ENCODE peak calls at places on chromosomes 5 and 9, in ten cellular contexts. N is HFFc6, I is HCT116, U is dorsolateral prefrontal cortex, J is fibroblast of pulmonary artery, R is cardiac muscle cell, Y is kidney, B is Peyer's patch, C is MM.1S, H is lung. K is an unnamed sample.

GRCh38 chr9:117555964-117556629 is 141.2 kb upstream of the ASTN2 start:
- DNase-seq in J (peak), N (peak), U (peak), R (peak), Y (no peak), C (peak), B (no peak), H (peak), I (no peak), K (peak)

GRCh38 chr5:9529041-9529480 is 16.8 kb downstream of the SEMA5A start:
- DNase-seq in C (peak), I (no peak), N (no peak), J (no peak), R (no peak), U (no peak), H (no peak), B (no peak), Y (no peak), K (no peak)

GRCh38 chr5:109173395-109173794 is 236.4 kb downstream of the PJA2 start:
- DNase-seq in J (no peak), I (no peak), U (no peak), C (no peak), Y (no peak), R (no peak), H (no peak), N (no peak), B (no peak), K (no peak)

GRCh38 chr5:176438959-176439757 is 9.0 kb upstream of the FAF2 start:
- DNase-seq in H (no peak), C (no peak), J (peak), I (no peak), B (no peak), Y (no peak), R (no peak), U (no peak), N (peak), K (no peak)

GRCh38 chr5:116559673-116560164 is 14.9 kb downstream of the SEMA6A start:
- DNase-seq in H (no peak), Y (no peak), C (no peak), J (no peak), U (no peak), R (no peak), N (no peak), B (no peak), I (no peak), K (no peak)

GRCh38 chr5:133990396-133990795 is 14.4 kb downstream of the VDAC1 start:
- DNase-seq in C (no peak), U (no peak), H (no peak), N (no peak), B (no peak), Y (no peak), R (no peak), J (no peak), I (no peak), K (no peak)

GRCh38 chr9:88464851-88465250 is 70.1 kb upstream of the NXNL2 start:
- DNase-seq in C (no peak), R (no peak), J (peak), I (no peak), Y (no peak), U (no peak), N (no peak), B (no peak), H (no peak), K (no peak)

GRCh38 chr9:38035873-38036272 is 33.2 kb downstream of the SHB start:
- DNase-seq in Y (no peak), J (peak), R (no peak), U (no peak), N (peak), I (no peak), H (no peak), C (no peak), B (no peak), K (no peak)

GRCh38 chr9:130058887-130059286 is 5.2 kb downstream of the GPR107 start:
- DNase-seq in C (no peak), U (no peak), Y (no peak), N (no peak), I (no peak), R (no peak), H (no peak), B (no peak), J (no peak), K (no peak)

GRCh38 chr9:130054820-130055219 is 1.1 kb downstream of the GPR107 start:
- DNase-seq in B (no peak), I (no peak), N (no peak), R (no peak), U (no peak), Y (no peak), J (no peak), C (no peak), H (no peak), K (no peak)

GRCh38 chr9:130054428-130054786 is 701 bp downstream of the GPR107 start:
- DNase-seq in N (no peak), B (no peak), C (no peak), J (no peak), Y (no peak), H (no peak), R (no peak), U (no peak), I (no peak), K (no peak)

GRCh38 chr9:130060296-130060695 is 6.6 kb downstream of the GPR107 start:
- DNase-seq in C (no peak), Y (no peak), I (no peak), R (no peak), U (no peak), B (no peak), N (no peak), J (no peak), H (no peak), K (no peak)

DNA sequence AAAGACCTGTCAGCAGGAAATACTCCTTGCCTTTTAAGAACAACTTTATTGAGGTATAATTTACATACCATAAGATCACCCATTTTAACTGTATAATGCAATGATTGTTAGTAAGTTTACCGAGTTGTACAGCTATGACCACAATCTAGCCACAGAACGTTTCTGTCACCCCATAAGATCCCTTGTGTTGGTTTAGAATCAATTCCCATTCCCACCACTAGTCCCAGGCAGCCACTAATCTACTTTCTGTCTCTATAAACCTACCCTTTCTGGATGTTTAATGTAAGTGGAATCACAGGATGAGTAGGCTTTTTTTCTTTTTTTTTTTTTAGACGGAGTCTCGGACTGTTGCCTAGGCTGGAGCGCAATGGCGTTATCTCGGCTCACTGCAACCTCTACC is 4.4 kb downstream of the GPR107 start:
- DNase-seq in J (peak), R (no peak), B (no peak), N (no peak), I (no peak), Y (no peak), H (no peak), U (no peak), C (peak), K (no peak)
- TF ChIP-seq CTCF in J (peak), R (no peak), B (peak), N (peak), I (no peak), Y (no peak), H (no peak), U (no peak), C (peak), K (no peak)

DNA sequence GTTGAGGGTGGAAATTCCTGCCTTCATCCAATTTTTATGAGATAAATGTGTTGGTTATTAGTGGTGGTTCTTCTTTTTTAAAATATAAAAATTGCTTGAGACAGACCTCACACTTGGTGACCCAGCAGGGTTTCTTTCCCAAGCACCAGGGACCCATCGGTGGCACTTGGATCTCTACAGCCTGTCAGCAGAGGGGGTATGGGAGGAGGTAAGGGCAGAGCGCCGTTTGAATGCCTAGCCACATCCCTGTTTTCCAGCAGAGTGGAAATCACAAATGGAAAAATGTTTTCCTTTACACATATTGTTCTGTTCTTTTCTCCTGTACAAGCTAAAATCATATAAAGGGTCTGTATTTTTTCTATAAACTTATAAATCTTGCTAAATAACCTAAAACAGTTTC is 248.0 kb downstream of the NR3C1 start:
- DNase-seq in N (no peak), C (no peak), I (no peak), H (no peak), J (no peak), B (no peak), U (no peak), R (no peak), Y (no peak), K (no peak)
- TF ChIP-seq CTCF in N (no peak), C (no peak), I (no peak), H (no peak), J (no peak), B (no peak), U (no peak), R (no peak), Y (no peak), K (no peak)

GRCh38 chr9:77819672-77820071 is 171.6 kb upstream of the GNA14 start:
- DNase-seq in N (peak), I (no peak), Y (no peak), H (no peak), C (no peak), R (no peak), B (no peak), U (no peak), J (peak), K (no peak)
- TF ChIP-seq CTCF in N (no peak), I (no peak), Y (no peak), H (no peak), C (no peak), R (peak), B (no peak), U (no peak), J (peak), K (no peak)

DNA sequence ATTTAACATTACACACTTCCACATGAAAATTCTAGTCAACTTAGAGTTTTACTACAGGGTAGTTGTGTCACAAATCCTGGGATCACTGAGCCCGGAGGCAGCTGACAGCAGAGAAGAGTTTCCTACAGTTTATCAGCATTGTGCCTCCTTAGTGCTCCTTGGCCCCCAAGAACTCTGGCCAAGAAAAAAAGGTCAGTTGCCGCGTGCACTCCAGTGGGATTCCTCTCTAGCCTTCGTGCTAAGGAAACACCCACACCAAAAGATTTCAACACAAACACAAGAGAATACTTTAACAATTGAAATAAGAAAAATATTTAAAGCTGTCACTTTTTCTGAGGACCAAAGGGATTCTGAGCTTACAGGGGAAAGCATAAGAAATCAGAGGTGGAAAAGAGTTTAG is 606.6 kb downstream of the RAB3C start:
- DNase-seq in H (no peak), Y (peak), R (peak), U (no peak), I (no peak), B (no peak), J (peak), C (no peak), N (no peak), K (no peak)
- TF ChIP-seq CTCF in H (no peak), Y (no peak), R (no peak), U (no peak), I (no peak), B (no peak), J (no peak), C (no peak), N (no peak), K (no peak)

GRCh38 chr5:2017540-2018389 is 135.0 kb upstream of the IRX4 start:
- DNase-seq in R (no peak), J (peak), Y (no peak), N (no peak), U (no peak), I (peak), C (peak), B (no peak), H (no peak), K (no peak)
- TF ChIP-seq CTCF in R (peak), J (peak), Y (no peak), N (peak), U (no peak), I (peak), C (peak), B (peak), H (peak), K (no peak)

DNA sequence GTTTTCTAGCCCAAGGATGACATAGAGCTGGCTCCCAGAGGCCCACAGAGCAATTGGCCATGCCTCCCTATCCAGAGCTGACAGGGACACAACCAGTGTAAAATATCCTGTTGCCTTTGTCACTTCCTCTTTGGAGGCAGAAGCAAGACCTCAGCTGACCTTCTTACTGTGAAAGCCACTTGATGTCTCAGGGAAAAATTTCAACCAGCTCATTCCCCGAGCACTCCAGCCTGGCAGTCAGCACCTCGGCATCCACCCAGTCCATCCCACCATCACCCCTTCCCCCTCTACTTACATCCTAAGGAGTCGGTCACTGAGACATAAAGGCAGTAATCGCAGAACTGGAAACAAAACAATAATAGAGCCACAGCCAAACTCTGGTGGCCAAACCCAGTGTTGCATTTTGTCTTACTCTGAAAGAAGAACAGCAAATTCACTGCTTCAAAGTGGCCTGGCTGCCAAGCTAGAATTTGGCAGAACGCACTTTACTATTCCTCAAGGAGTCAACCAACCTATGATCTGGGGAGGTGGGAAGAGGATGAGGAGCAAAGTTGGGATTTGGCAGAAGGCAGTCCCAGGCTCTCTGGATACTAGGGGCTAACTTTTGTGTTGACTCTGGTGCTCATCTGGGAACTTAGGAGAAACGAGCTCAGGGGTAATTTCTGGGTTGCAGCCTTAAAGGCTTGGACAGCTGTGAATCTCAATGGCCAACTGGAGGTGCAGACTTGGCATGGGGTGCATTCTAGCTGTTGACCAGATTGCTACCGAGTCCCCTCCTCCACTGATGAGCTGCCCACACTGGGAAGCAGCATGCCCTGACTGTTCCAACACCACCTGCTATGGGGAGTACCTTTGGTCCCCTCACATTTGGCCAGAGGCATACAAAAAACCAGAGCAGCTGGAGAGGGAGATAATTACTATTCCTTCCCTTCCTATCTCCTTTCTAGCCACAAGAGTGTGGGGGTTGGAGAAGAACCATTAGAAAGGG is 13.7 kb downstream of the NIPAL4 start:
- DNase-seq in R (peak), J (peak), N (peak), Y (no peak), C (no peak), U (no peak), H (no peak), I (no peak), B (no peak), K (no peak)
- TF ChIP-seq CTCF in R (no peak), J (peak), N (peak), Y (no peak), C (no peak), U (no peak), H (no peak), I (no peak), B (no peak), K (no peak)

DNA sequence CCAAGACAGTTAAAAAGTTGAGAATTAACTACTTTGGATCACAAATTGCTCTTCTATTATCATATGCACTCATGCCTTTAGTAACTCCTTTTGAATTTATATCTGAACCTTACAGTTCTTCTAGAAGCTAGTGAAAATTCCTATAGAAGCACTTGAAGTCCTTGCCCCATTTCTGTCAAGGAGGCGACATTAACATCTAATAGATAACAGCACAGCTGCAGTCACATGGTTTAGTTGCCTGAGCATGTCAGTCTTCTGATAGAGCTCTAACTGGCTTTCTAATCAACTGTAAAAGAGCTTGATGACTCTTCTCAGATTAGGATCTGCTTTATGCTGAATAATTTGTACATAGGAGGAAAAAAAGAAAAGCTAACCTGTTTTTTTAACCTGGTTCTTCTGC is 9.0 kb downstream of the RFESD start:
- DNase-seq in B (no peak), R (peak), J (no peak), C (no peak), U (no peak), I (no peak), H (no peak), Y (no peak), N (no peak), K (no peak)
- TF ChIP-seq CTCF in B (no peak), R (no peak), J (no peak), C (no peak), U (no peak), I (no peak), H (no peak), Y (no peak), N (no peak), K (no peak)

GRCh38 chr9:23539311-23539710 is 286.7 kb downstream of the ELAVL2 start:
- DNase-seq in U (no peak), B (no peak), N (no peak), J (no peak), C (no peak), I (no peak), H (no peak), R (no peak), Y (no peak), K (no peak)
- TF ChIP-seq CTCF in U (no peak), B (no peak), N (no peak), J (no peak), C (no peak), I (no peak), H (no peak), R (no peak), Y (no peak), K (no peak)

GRCh38 chr5:61687371-61687770 is 355.3 kb downstream of the ZSWIM6 start:
- DNase-seq in Y (no peak), I (no peak), H (no peak), U (no peak), N (no peak), B (no peak), C (no peak), R (no peak), J (no peak), K (no peak)
- TF ChIP-seq CTCF in Y (no peak), I (no peak), H (no peak), U (no peak), N (no peak), B (no peak), C (no peak), R (no peak), J (no peak), K (no peak)

GRCh38 chr5:76836585-76836984 is 13.2 kb upstream of the S100Z start:
- DNase-seq in Y (no peak), J (no peak), U (no peak), N (no peak), R (no peak), C (no peak), H (no peak), B (no peak), I (peak), K (no peak)

GRCh38 chr5:76836181-76836580 is 13.6 kb upstream of the S100Z start:
- DNase-seq in N (no peak), I (no peak), B (no peak), C (no peak), R (no peak), Y (no peak), U (no peak), J (no peak), H (no peak), K (no peak)

GRCh38 chr5:76838481-76839261 is 11.1 kb upstream of the S100Z start:
- DNase-seq in N (peak), H (no peak), Y (no peak), B (no peak), R (no peak), U (no peak), I (peak), C (no peak), J (peak), K (peak)
- TF ChIP-seq CTCF in N (no peak), H (no peak), Y (no peak), B (no peak), R (no peak), U (no peak), I (no peak), C (no peak), J (no peak), K (no peak)